ENCODE peak calls at places on chromosomes 3 and 15, in seven cellular contexts. I is body of pancreas, B is right atrium auricular region, P is sigmoid colon, R is fibroblast of lung, A is A673, Y is SK-N-SH. X is an unnamed sample.

GRCh38 chr15:73142802-73143762 is 90.8 kb downstream of the NEO1 start:
- DNase-seq in I (no peak), B (no peak), P (no peak), R (no peak), A (no peak), Y (no peak), X (no peak)

GRCh38 chr3:189830401-189830800 is 199.2 kb downstream of the TP63 start:
- DNase-seq in I (no peak), B (no peak), P (no peak), R (no peak), A (no peak), Y (no peak), X (no peak)

GRCh38 chr3:159764211-159765024 is 224.2 kb upstream of the IL12A start:
- DNase-seq in I (peak; percentile 15), B (peak; percentile 66), P (peak; percentile 89), R (peak; percentile 75), A (no peak), Y (peak; percentile 83), X (peak; percentile 78)

GRCh38 chr3:87186631-87187159 is 40.4 kb upstream of the CHMP2B start:
- DNase-seq in I (no peak), B (no peak), P (no peak), R (no peak), A (no peak), Y (no peak), X (no peak)

GRCh38 chr3:36905545-36905944 is 39.3 kb downstream of the TRANK1 start:
- DNase-seq in I (no peak), B (no peak), P (no peak), R (no peak), A (no peak), Y (no peak), X (no peak)

GRCh38 chr15:71301958-71302621 is 186.8 kb downstream of the THSD4 start:
- DNase-seq in I (no peak), B (no peak), P (no peak), R (no peak), A (no peak), Y (no peak), X (peak; percentile 11)

GRCh38 chr3:37762698-37763097 is 99.0 kb upstream of the CTDSPL start:
- DNase-seq in I (no peak), B (no peak), P (no peak), R (no peak), A (peak; percentile 25), Y (no peak), X (peak; percentile 65)

GRCh38 chr3:160486459-160486869 is 36.9 kb upstream of the TRIM59 start:
- DNase-seq in I (no peak), B (no peak), P (no peak), R (peak; percentile 75), A (peak; percentile 56), Y (peak; percentile 27), X (peak; percentile 38)

GRCh38 chr3:58064923-58065638 is 56.9 kb downstream of the FLNB start:
- DNase-seq in I (no peak), B (no peak), P (no peak), R (no peak), A (no peak), Y (no peak), X (no peak)

GRCh38 chr3:178245385-178245778 is 290.9 kb upstream of the KCNMB2 start:
- DNase-seq in I (no peak), B (no peak), P (no peak), R (peak; percentile 86), A (no peak), Y (no peak), X (no peak)

GRCh38 chr3:57557088-57557537 is 1.0 kb downstream of the PDE12 start:
- DNase-seq in I (peak; percentile 31), B (no peak), P (no peak), R (peak; percentile 34), A (peak; percentile 3), Y (peak; percentile 47), X (peak; percentile 48)

GRCh38 chr3:46214751-46215352 is 6.7 kb upstream of the CCR1 start:
- DNase-seq in I (peak; percentile 5), B (no peak), P (no peak), R (peak; percentile 9), A (no peak), Y (no peak), X (peak; percentile 69)

GRCh38 chr15:88704791-88705768 is 66.3 kb downstream of the ISG20 start:
- DNase-seq in I (peak; percentile 30), B (no peak), P (peak; percentile 83), R (peak; percentile 58), A (peak; percentile 46), Y (peak; percentile 72), X (peak; percentile 37)

GRCh38 chr3:141462176-141462859 is 24.5 kb upstream of the RASA2 start:
- DNase-seq in I (no peak), B (no peak), P (no peak), R (no peak), A (no peak), Y (no peak), X (no peak)

GRCh38 chr3:18712713-18713575 is 287.8 kb upstream of the SATB1 start:
- DNase-seq in I (no peak), B (no peak), P (no peak), R (no peak), A (no peak), Y (no peak), X (no peak)

GRCh38 chr3:58164916-58165821 is 45.6 kb downstream of the DNASE1L3 start:
- DNase-seq in I (peak; percentile 75), B (no peak), P (peak; percentile 70), R (no peak), A (no peak), Y (no peak), X (peak; percentile 78)

GRCh38 chr3:134857356-134857755 is 62.3 kb downstream of the EPHB1 start:
- DNase-seq in I (no peak), B (no peak), P (no peak), R (no peak), A (no peak), Y (no peak), X (no peak)

GRCh38 chr3:110198717-110199587 is 861.6 kb upstream of the DPPA4 start:
- DNase-seq in I (no peak), B (no peak), P (no peak), R (no peak), A (no peak), Y (no peak), X (peak; percentile 13)

GRCh38 chr3:112531358-112531781 is 30.4 kb downstream of the ATG3 start:
- DNase-seq in I (no peak), B (no peak), P (no peak), R (peak; percentile 60), A (peak; percentile 52), Y (peak; percentile 27), X (peak; percentile 70)

DNA sequence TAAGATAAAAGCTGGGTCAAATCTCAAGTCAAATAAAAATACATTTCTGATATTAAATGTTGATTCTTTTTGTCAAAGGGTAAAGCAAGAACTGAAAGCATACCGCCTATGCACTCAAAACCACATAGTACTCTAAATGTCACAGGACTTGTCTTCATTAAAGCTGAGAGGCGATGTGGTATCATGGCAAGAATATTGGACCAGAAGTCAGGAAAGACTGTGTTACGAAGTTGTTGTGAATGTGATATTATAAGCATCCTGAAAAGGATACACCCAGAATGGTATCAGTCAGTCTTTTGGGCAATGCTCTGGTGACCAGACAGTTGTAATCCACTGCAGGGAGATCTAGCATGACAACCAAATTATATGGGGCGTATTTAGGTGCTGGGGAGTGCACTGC is 33.8 kb downstream of the TIGIT start:
- DNase-seq in I (no peak), B (no peak), P (no peak), R (no peak), A (no peak), Y (no peak), X (no peak)
- H3K4me3 ChIP-seq in I (no peak overlapping the region), B (no peak overlapping the region), P (no peak overlapping the region), R (no peak overlapping the region), A (no peak overlapping the region), Y (no peak overlapping the region), X (no peak overlapping the region)

DNA sequence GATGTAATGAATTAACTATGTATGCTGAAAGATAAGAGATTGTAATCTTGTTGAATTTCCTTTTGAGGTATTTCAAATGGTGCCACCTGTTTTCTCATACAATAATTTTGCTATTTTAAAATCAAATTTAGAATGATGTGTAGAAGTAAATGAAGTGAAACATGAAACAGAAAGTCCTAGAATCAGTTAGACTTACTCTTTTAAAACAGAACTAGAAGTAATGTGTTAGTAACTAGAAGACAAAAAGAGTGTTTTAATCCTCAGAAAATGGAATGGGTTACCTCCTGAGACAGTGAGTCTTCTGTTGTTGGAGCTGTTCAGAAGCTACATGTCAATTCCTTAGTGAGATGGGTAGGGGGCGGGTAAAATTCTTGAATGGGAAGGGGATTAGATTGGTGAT is 8.1 kb upstream of the MAP2K5 start:
- DNase-seq in I (no peak), B (no peak), P (no peak), R (no peak), A (no peak), Y (no peak), X (no peak)
- H3K27ac ChIP-seq in I (no peak overlapping the region), B (no peak overlapping the region), P (no peak overlapping the region), R (no peak overlapping the region), A (no peak overlapping the region), Y (no peak overlapping the region), X (no peak overlapping the region)

GRCh38 chr3:193827831-193828230 is 234.8 kb downstream of the OPA1 start:
- DNase-seq in I (no peak), B (no peak), P (no peak), R (no peak), A (no peak), Y (no peak), X (no peak)

GRCh38 chr3:193824365-193824764 is 231.4 kb downstream of the OPA1 start:
- DNase-seq in I (no peak), B (no peak), P (no peak), R (no peak), A (no peak), Y (no peak), X (no peak)

GRCh38 chr3:193827039-193827669 is 234.1 kb downstream of the OPA1 start:
- DNase-seq in I (no peak), B (no peak), P (no peak), R (no peak), A (peak; percentile 34), Y (peak; percentile 19), X (no peak)

GRCh38 chr3:193825617-193826016 is 232.6 kb downstream of the OPA1 start:
- DNase-seq in I (no peak), B (no peak), P (no peak), R (no peak), A (no peak), Y (no peak), X (no peak)

GRCh38 chr3:193826126-193826795 is 233.3 kb downstream of the OPA1 start:
- DNase-seq in I (peak; percentile 75), B (peak; percentile 62), P (no peak), R (peak; percentile 62), A (no peak), Y (no peak), X (no peak)
- TF ChIP-seq CTCF in I (peak; percentile 24), B (no peak), P (no peak), R (no peak), A (no peak), Y (no peak), X (peak; percentile 14)

GRCh38 chr15:40241305-40242215 is 2.7 kb downstream of the PAK6 start:
- DNase-seq in I (no peak), B (peak; percentile 30), P (peak; percentile 56), R (no peak), A (no peak), Y (no peak), X (no peak)

GRCh38 chr15:40238481-40238926 is 359 bp upstream of the PAK6 start:
- DNase-seq in I (no peak), B (peak; percentile 50), P (peak; percentile 32), R (no peak), A (no peak), Y (peak; percentile 60), X (no peak)

GRCh38 chr15:40239671-40240618 is 1.1 kb downstream of the PAK6 start:
- DNase-seq in I (no peak), B (peak; percentile 51), P (peak; percentile 63), R (no peak), A (no peak), Y (no peak), X (no peak)

GRCh38 chr15:40240619-40241304 is 1.9 kb downstream of the PAK6 start:
- DNase-seq in I (no peak), B (peak; percentile 34), P (peak; percentile 50), R (no peak), A (no peak), Y (no peak), X (no peak)

GRCh38 chr15:40238927-40239591 is at the start of gene PAK6:
- DNase-seq in I (peak; percentile 83), B (peak; percentile 62), P (peak; percentile 66), R (no peak), A (peak; percentile 29), Y (peak; percentile 92), X (peak; percentile 44)
- H3K4me3 ChIP-seq in I (no peak within 1 kb of the TSS), B (peak within 1 kb of the TSS; percentile 47), P (peak within 1 kb of the TSS; percentile 35), R (peak within 1 kb of the TSS; percentile 35), A (peak within 1 kb of the TSS; percentile 38), Y (peak within 1 kb of the TSS; percentile 56), X (peak within 1 kb of the TSS; percentile 15)